ENCODE peak calls at places on chromosomes 12 and 14, in seven cellular contexts. T is stimulated activated CD4-positive, alpha-beta T cell treated with anti-CD3 and anti-CD28 coated beads, Interleukin-4, amount 100 ng/mL, for 4 hours; I is fibroblast of villous mesenchyme; K is NCI-H1092; N is T-helper 9 cell; L is A549; S is AG09309. J is an unnamed sample.

GRCh38 chr12:3491938-3492867 is 1.2 kb downstream of the PRMT8 start:
- DNase-seq in T (no peak), I (peak), K (peak), N (no peak), L (peak), S (peak), J (no peak)

GRCh38 chr12:107803092-107803491 is 28.6 kb downstream of the ASCL4 start:
- DNase-seq in T (no peak), I (no peak), K (no peak), N (no peak), L (no peak), S (no peak), J (no peak)

GRCh38 chr12:110171186-110171538 is 47.0 kb downstream of the IFT81 start:
- DNase-seq in T (no peak), I (no peak), K (no peak), N (no peak), L (no peak), S (no peak), J (no peak)

GRCh38 chr14:32077081-32078029 is at the start of gene ARHGAP5:
- DNase-seq in T (peak), I (peak), K (peak), N (peak), L (peak), S (no peak), J (peak)

GRCh38 chr12:51822956-51823355 is 25.6 kb downstream of the FIGNL2 start:
- DNase-seq in T (no peak), I (no peak), K (no peak), N (no peak), L (no peak), S (no peak), J (no peak)

GRCh38 chr14:75125617-75126016 is 1.2 kb downstream of the NEK9 start:
- DNase-seq in T (no peak), I (peak), K (no peak), N (no peak), L (peak), S (peak), J (no peak)

GRCh38 chr12:128994869-128995268 is 141.6 kb downstream of the GLT1D1 start:
- DNase-seq in T (no peak), I (no peak), K (peak), N (no peak), L (no peak), S (no peak), J (no peak)

GRCh38 chr14:69943084-69943797 is 64.0 kb downstream of the SMOC1 start:
- DNase-seq in T (no peak), I (no peak), K (no peak), N (no peak), L (no peak), S (no peak), J (no peak)

GRCh38 chr14:37056473-37056872 is 115.9 kb downstream of the SLC25A21 start:
- DNase-seq in T (no peak), I (no peak), K (no peak), N (no peak), L (peak), S (no peak), J (no peak)

GRCh38 chr12:69238589-69239285 is 632 bp upstream of the CPSF6 start:
- DNase-seq in T (no peak), I (no peak), K (no peak), N (no peak), L (no peak), S (no peak), J (no peak)

GRCh38 chr14:102985665-102986064 is 63.2 kb downstream of the AMN start:
- DNase-seq in T (no peak), I (no peak), K (no peak), N (no peak), L (no peak), S (no peak), J (no peak)

GRCh38 chr12:34603382-34604035 is 581.2 kb downstream of the ALG10 start:
- DNase-seq in T (no peak), I (no peak), K (no peak), N (no peak), L (no peak), S (no peak), J (no peak)

GRCh38 chr14:79781882-79782281 is 429.4 kb downstream of the DIO2 start:
- DNase-seq in T (no peak), I (peak), K (no peak), N (no peak), L (no peak), S (no peak), J (no peak)

GRCh38 chr12:45122776-45123380 is 72.0 kb upstream of the DBX2 start:
- DNase-seq in T (no peak), I (peak), K (no peak), N (no peak), L (peak), S (no peak), J (no peak)

GRCh38 chr12:118063567-118064391 is 2.8 kb upstream of the WSB2 start:
- DNase-seq in T (no peak), I (peak), K (no peak), N (no peak), L (no peak), S (no peak), J (no peak)

GRCh38 chr14:79583738-79584405 is 627.4 kb downstream of the DIO2 start:
- DNase-seq in T (no peak), I (peak), K (no peak), N (no peak), L (peak), S (peak), J (no peak)

GRCh38 chr14:24674204-24674970 is 40.4 kb upstream of the GZMB start:
- DNase-seq in T (peak), I (no peak), K (no peak), N (no peak), L (no peak), S (no peak), J (peak)

GRCh38 chr12:69657376-69658137 is 41.5 kb downstream of the BEST3 start:
- DNase-seq in T (no peak), I (peak), K (no peak), N (no peak), L (peak), S (no peak), J (no peak)

GRCh38 chr14:53894456-53894855 is 62.2 kb downstream of the BMP4 start:
- DNase-seq in T (no peak), I (peak), K (no peak), N (no peak), L (no peak), S (peak), J (no peak)

GRCh38 chr14:33692762-33693161 is 258.1 kb downstream of the EGLN3 start:
- DNase-seq in T (no peak), I (peak), K (no peak), N (no peak), L (no peak), S (peak), J (no peak)

GRCh38 chr14:64758711-64759554 is 54.7 kb downstream of the PLEKHG3 start:
- DNase-seq in T (no peak), I (peak), K (peak), N (no peak), L (peak), S (peak), J (no peak)

GRCh38 chr12:12804432-12804886 is 8.7 kb upstream of the DDX47 start:
- DNase-seq in T (no peak), I (peak), K (no peak), N (no peak), L (peak), S (peak), J (no peak)

GRCh38 chr12:21223930-21224329 is 92.9 kb downstream of the SLCO1B1 start:
- DNase-seq in T (no peak), I (no peak), K (no peak), N (no peak), L (no peak), S (no peak), J (no peak)

GRCh38 chr12:538731-539539 is 79.2 kb downstream of the B4GALNT3 start:
- DNase-seq in T (peak), I (peak), K (peak), N (no peak), L (peak), S (no peak), J (peak)

GRCh38 chr12:13436696-13437391 is 240.3 kb downstream of the EMP1 start:
- DNase-seq in T (no peak), I (peak), K (no peak), N (no peak), L (peak), S (no peak), J (no peak)

GRCh38 chr14:106843951-106844483 is 1317.6 kb downstream of the TMEM121 start:
- DNase-seq in T (peak), I (peak), K (no peak), N (peak), L (no peak), S (no peak), J (no peak)

GRCh38 chr12:124704619-124705018 is 137.2 kb upstream of the NCOR2 start:
- DNase-seq in T (no peak), I (no peak), K (no peak), N (no peak), L (no peak), S (no peak), J (no peak)

GRCh38 chr12:8491848-8492530 is 21.3 kb upstream of the CLEC4D start:
- DNase-seq in T (no peak), I (no peak), K (no peak), N (no peak), L (no peak), S (no peak), J (no peak)

GRCh38 chr12:47394070-47394469 is 311.8 kb downstream of the RPAP3 start:
- DNase-seq in T (peak), I (no peak), K (no peak), N (no peak), L (peak), S (no peak), J (no peak)

GRCh38 chr12:51076235-51076930 is 7.0 kb downstream of the CSRNP2 start:
- DNase-seq in T (peak), I (no peak), K (no peak), N (no peak), L (no peak), S (no peak), J (no peak)

GRCh38 chr12:79737875-79738718 is 47.3 kb upstream of the PAWR start:
- DNase-seq in T (no peak), I (peak), K (peak), N (no peak), L (peak), S (peak), J (no peak)

GRCh38 chr12:83046019-83046418 is 359.3 kb downstream of the TMTC2 start:
- DNase-seq in T (no peak), I (no peak), K (no peak), N (no peak), L (no peak), S (no peak), J (no peak)